ENCODE peak calls at places on chromosomes 16 and 17, in eight cellular contexts. One of them, this sample, is unnamed.

GRCh38 chr17:62692721-62693431 is 65.4 kb downstream of the MRC2 start:
- DNase-seq in prostate gland: no peak
- DNase-seq in endothelial cell of umbilical vein: no peak
- DNase-seq in breast epithelium: no peak
- DNase-seq in GM23338: peak; percentile 89
- DNase-seq in esophagus muscularis mucosa: no peak
- DNase-seq in transverse colon: no peak
- DNase-seq in K562: peak; percentile 92
- DNase-seq in this sample: peak; percentile 59

GRCh38 chr17:73011016-73011486 is 81.4 kb downstream of the SLC39A11 start:
- DNase-seq in prostate gland: no peak
- DNase-seq in endothelial cell of umbilical vein: peak; percentile 37
- DNase-seq in breast epithelium: no peak
- DNase-seq in GM23338: no peak
- DNase-seq in esophagus muscularis mucosa: no peak
- DNase-seq in transverse colon: no peak
- DNase-seq in K562: peak; percentile 80
- DNase-seq in this sample: no peak

GRCh38 chr17:71183083-71183697 is 937.6 kb upstream of the SOX9 start:
- DNase-seq in prostate gland: no peak
- DNase-seq in endothelial cell of umbilical vein: no peak
- DNase-seq in breast epithelium: no peak
- DNase-seq in GM23338: no peak
- DNase-seq in esophagus muscularis mucosa: no peak
- DNase-seq in transverse colon: no peak
- DNase-seq in K562: no peak
- DNase-seq in this sample: no peak

GRCh38 chr17:19357351-19358140 is 5.0 kb downstream of the B9D1 start:
- DNase-seq in prostate gland: no peak
- DNase-seq in endothelial cell of umbilical vein: no peak
- DNase-seq in breast epithelium: no peak
- DNase-seq in GM23338: no peak
- DNase-seq in esophagus muscularis mucosa: no peak
- DNase-seq in transverse colon: no peak
- DNase-seq in K562: no peak
- DNase-seq in this sample: no peak

GRCh38 chr17:80430446-80431245 is 15.7 kb downstream of the ENDOV start:
- DNase-seq in prostate gland: no peak
- DNase-seq in endothelial cell of umbilical vein: no peak
- DNase-seq in breast epithelium: no peak
- DNase-seq in GM23338: no peak
- DNase-seq in esophagus muscularis mucosa: no peak
- DNase-seq in transverse colon: no peak
- DNase-seq in K562: no peak
- DNase-seq in this sample: no peak

GRCh38 chr16:68396481-68396880 is 51.8 kb downstream of the SMPD3 start:
- DNase-seq in prostate gland: peak; percentile 50
- DNase-seq in endothelial cell of umbilical vein: peak; percentile 43
- DNase-seq in breast epithelium: no peak
- DNase-seq in GM23338: peak; percentile 32
- DNase-seq in esophagus muscularis mucosa: no peak
- DNase-seq in transverse colon: peak; percentile 69
- DNase-seq in K562: no peak
- DNase-seq in this sample: no peak

GRCh38 chr16:25747160-25747758 is 55.5 kb downstream of the HS3ST4 start:
- DNase-seq in prostate gland: no peak
- DNase-seq in endothelial cell of umbilical vein: no peak
- DNase-seq in breast epithelium: no peak
- DNase-seq in GM23338: peak; percentile 46
- DNase-seq in esophagus muscularis mucosa: no peak
- DNase-seq in transverse colon: no peak
- DNase-seq in K562: peak; percentile 20
- DNase-seq in this sample: no peak

GRCh38 chr17:83015511-83015910 is 63.9 kb upstream of the METRNL start:
- DNase-seq in prostate gland: no peak
- DNase-seq in endothelial cell of umbilical vein: no peak
- DNase-seq in breast epithelium: no peak
- DNase-seq in GM23338: no peak
- DNase-seq in esophagus muscularis mucosa: peak; percentile 37
- DNase-seq in transverse colon: no peak
- DNase-seq in K562: no peak
- DNase-seq in this sample: no peak

GRCh38 chr17:7929158-7930029 is at the start of gene KCNAB3:
- DNase-seq in prostate gland: peak; percentile 60
- DNase-seq in endothelial cell of umbilical vein: peak; percentile 67
- DNase-seq in breast epithelium: no peak
- DNase-seq in GM23338: peak; percentile 93
- DNase-seq in esophagus muscularis mucosa: no peak
- DNase-seq in transverse colon: peak; percentile 42
- DNase-seq in K562: peak; percentile 22
- DNase-seq in this sample: peak; percentile 58

GRCh38 chr17:49223517-49224197 is 6.9 kb downstream of the PHOSPHO1 start:
- DNase-seq in prostate gland: peak; percentile 13
- DNase-seq in endothelial cell of umbilical vein: no peak
- DNase-seq in breast epithelium: no peak
- DNase-seq in GM23338: peak; percentile 84
- DNase-seq in esophagus muscularis mucosa: no peak
- DNase-seq in transverse colon: peak; percentile 73
- DNase-seq in K562: peak; percentile 68
- DNase-seq in this sample: peak; percentile 79

GRCh38 chr17:81324177-81324905 is 29.2 kb upstream of the SLC38A10 start:
- DNase-seq in prostate gland: no peak
- DNase-seq in endothelial cell of umbilical vein: no peak
- DNase-seq in breast epithelium: no peak
- DNase-seq in GM23338: no peak
- DNase-seq in esophagus muscularis mucosa: no peak
- DNase-seq in transverse colon: no peak
- DNase-seq in K562: no peak
- DNase-seq in this sample: no peak

DNA sequence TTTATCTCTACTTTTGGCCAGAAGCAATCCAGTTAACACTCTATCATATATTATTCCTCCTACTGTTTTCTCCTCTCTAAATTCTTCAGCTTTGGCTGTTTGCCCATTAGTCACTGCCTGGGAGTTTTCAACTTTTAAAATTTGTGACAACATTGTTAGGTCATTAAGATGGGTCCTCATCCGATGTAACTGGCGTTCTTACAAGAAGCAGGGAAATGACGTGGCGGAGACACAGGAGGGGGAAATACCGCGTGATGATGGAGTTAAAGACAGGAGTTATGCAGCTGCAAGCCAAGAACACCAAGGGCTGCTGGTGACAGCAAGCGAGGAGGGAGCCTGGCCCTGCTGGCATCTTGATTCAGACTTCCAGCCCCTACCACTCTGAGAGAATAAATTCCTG is 34.8 kb upstream of the CPHXL start:
- DNase-seq in prostate gland: no peak
- DNase-seq in endothelial cell of umbilical vein: no peak
- DNase-seq in breast epithelium: no peak
- DNase-seq in GM23338: no peak
- DNase-seq in esophagus muscularis mucosa: no peak
- DNase-seq in transverse colon: no peak
- DNase-seq in K562: no peak
- DNase-seq in this sample: no peak
- H3K4me3 ChIP-seq in prostate gland: no peak overlapping the region
- H3K4me3 ChIP-seq in endothelial cell of umbilical vein: no peak overlapping the region
- H3K4me3 ChIP-seq in breast epithelium: no peak overlapping the region
- H3K4me3 ChIP-seq in GM23338: no peak overlapping the region
- H3K4me3 ChIP-seq in esophagus muscularis mucosa: no peak overlapping the region
- H3K4me3 ChIP-seq in transverse colon: no peak overlapping the region
- H3K4me3 ChIP-seq in K562: no peak overlapping the region
- H3K4me3 ChIP-seq in this sample: no peak overlapping the region

DNA sequence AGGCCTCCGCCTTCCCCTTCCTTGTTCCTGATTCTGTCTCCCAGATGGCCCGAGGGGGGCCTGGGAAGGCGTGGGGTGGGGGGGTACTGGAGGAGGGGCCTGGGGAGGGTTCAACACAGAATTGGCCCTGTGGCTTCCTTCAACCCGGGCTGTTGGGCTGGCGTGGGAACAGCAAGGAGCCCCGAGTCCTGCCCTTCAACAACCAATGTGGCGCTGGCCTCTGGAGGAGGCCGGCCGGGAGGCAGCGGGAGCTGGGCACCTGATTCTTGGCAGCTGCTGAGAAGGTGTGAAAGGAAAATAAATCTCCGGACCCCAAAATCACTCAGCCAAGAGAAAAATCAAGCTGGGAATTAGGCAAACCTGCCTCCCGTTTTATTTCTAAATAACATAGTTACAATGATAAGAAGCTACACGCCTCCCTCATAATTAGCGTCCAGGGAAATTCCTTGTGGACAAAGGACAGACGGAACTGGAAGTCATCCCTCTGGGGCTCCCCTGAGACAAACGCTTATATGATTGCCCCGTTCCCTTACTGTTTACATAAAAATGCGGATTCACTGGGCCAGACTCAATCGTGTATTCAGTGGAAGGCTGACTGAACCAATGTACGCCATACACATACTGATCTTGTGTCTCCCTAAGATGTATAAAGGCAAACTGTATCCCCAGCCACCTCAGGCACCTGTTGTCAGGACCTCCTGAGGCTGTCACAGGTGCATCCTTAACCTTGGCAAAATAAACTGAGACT is 1.8 kb upstream of the APRT start:
- DNase-seq in prostate gland: no peak
- DNase-seq in endothelial cell of umbilical vein: no peak
- DNase-seq in breast epithelium: no peak
- DNase-seq in GM23338: no peak
- DNase-seq in esophagus muscularis mucosa: no peak
- DNase-seq in transverse colon: no peak
- DNase-seq in K562: no peak
- DNase-seq in this sample: no peak
- TF ChIP-seq POLR2AphosphoS5 in prostate gland: no peak
- TF ChIP-seq POLR2AphosphoS5 in endothelial cell of umbilical vein: no peak
- TF ChIP-seq POLR2AphosphoS5 in breast epithelium: no peak
- TF ChIP-seq POLR2AphosphoS5 in GM23338: no peak
- TF ChIP-seq POLR2AphosphoS5 in esophagus muscularis mucosa: no peak
- TF ChIP-seq POLR2AphosphoS5 in transverse colon: no peak
- TF ChIP-seq POLR2AphosphoS5 in K562: no peak
- TF ChIP-seq POLR2AphosphoS5 in this sample: no peak

GRCh38 chr16:29663020-29663828 is at the start of gene SPN:
- DNase-seq in prostate gland: no peak
- DNase-seq in endothelial cell of umbilical vein: no peak
- DNase-seq in breast epithelium: no peak
- DNase-seq in GM23338: peak; percentile 28
- DNase-seq in esophagus muscularis mucosa: no peak
- DNase-seq in transverse colon: peak; percentile 33
- DNase-seq in K562: peak; percentile 93
- DNase-seq in this sample: no peak
- H3K4me1 ChIP-seq in prostate gland: no peaks in the 10 kb centered on the region
- H3K4me1 ChIP-seq in endothelial cell of umbilical vein: no peaks in the 10 kb centered on the region
- H3K4me1 ChIP-seq in breast epithelium: no peaks in the 10 kb centered on the region
- H3K4me1 ChIP-seq in GM23338: peaks cover 18% of the 10 kb centered on the region
- H3K4me1 ChIP-seq in esophagus muscularis mucosa: peaks cover 13% of the 10 kb centered on the region
- H3K4me1 ChIP-seq in transverse colon: peaks cover 6% of the 10 kb centered on the region
- H3K4me1 ChIP-seq in K562: peaks cover 39% of the 10 kb centered on the region
- H3K4me1 ChIP-seq in this sample: peaks cover 11% of the 10 kb centered on the region

DNA sequence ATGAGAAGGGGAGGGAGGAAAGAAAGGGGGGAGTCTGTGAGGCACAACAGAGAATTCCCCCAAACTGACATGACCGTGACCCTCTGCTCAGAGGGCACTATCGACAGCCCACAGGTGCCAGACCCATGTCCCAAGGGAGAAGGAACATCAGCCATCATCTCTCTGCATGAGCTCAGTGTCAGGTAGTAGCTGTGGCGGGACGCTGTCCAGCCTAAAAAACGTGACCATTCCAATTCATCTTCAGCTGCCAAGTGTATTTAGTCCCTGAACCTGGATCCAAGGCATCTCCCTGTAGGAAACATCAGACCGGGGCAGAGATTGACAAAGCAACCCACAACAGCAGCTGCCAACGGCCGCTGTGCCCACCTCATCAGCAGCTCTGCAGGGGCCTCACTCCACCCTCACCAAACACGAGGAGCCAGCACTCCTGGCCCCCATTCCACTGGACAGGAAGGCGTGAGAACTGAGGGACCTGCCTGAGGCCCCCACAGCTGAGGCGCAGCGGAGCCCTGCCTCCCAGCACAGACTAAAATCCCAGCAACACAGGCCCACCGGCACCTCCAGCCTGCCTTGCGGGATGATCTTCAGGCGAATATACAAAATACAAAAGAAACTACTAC is 8.6 kb downstream of the TAF1C start:
- DNase-seq in prostate gland: no peak
- DNase-seq in endothelial cell of umbilical vein: no peak
- DNase-seq in breast epithelium: no peak
- DNase-seq in GM23338: no peak
- DNase-seq in esophagus muscularis mucosa: no peak
- DNase-seq in transverse colon: no peak
- DNase-seq in K562: no peak
- DNase-seq in this sample: no peak
- H3K4me3 ChIP-seq in prostate gland: no peak overlapping the region
- H3K4me3 ChIP-seq in endothelial cell of umbilical vein: no peak overlapping the region
- H3K4me3 ChIP-seq in breast epithelium: no peak overlapping the region
- H3K4me3 ChIP-seq in GM23338: no peak overlapping the region
- H3K4me3 ChIP-seq in esophagus muscularis mucosa: no peak overlapping the region
- H3K4me3 ChIP-seq in transverse colon: no peak overlapping the region
- H3K4me3 ChIP-seq in K562: no peak overlapping the region
- H3K4me3 ChIP-seq in this sample: no peak overlapping the region

GRCh38 chr17:2213291-2213960 is 90.2 kb downstream of the SMG6 start:
- DNase-seq in prostate gland: no peak
- DNase-seq in endothelial cell of umbilical vein: peak; percentile 51
- DNase-seq in breast epithelium: no peak
- DNase-seq in GM23338: no peak
- DNase-seq in esophagus muscularis mucosa: no peak
- DNase-seq in transverse colon: no peak
- DNase-seq in K562: no peak
- DNase-seq in this sample: no peak

GRCh38 chr17:2212328-2212981 is 91.1 kb downstream of the SMG6 start:
- DNase-seq in prostate gland: no peak
- DNase-seq in endothelial cell of umbilical vein: no peak
- DNase-seq in breast epithelium: no peak
- DNase-seq in GM23338: no peak
- DNase-seq in esophagus muscularis mucosa: no peak
- DNase-seq in transverse colon: no peak
- DNase-seq in K562: no peak
- DNase-seq in this sample: peak; percentile 81

GRCh38 chr17:2215616-2216364 is 87.8 kb downstream of the SMG6 start:
- DNase-seq in prostate gland: no peak
- DNase-seq in endothelial cell of umbilical vein: peak; percentile 84
- DNase-seq in breast epithelium: no peak
- DNase-seq in GM23338: peak; percentile 78
- DNase-seq in esophagus muscularis mucosa: no peak
- DNase-seq in transverse colon: peak; percentile 72
- DNase-seq in K562: no peak
- DNase-seq in this sample: peak; percentile 84

GRCh38 chr17:2214887-2215615 is 88.5 kb downstream of the SMG6 start:
- DNase-seq in prostate gland: no peak
- DNase-seq in endothelial cell of umbilical vein: peak; percentile 87
- DNase-seq in breast epithelium: no peak
- DNase-seq in GM23338: no peak
- DNase-seq in esophagus muscularis mucosa: no peak
- DNase-seq in transverse colon: peak; percentile 36
- DNase-seq in K562: no peak
- DNase-seq in this sample: no peak

GRCh38 chr17:2214047-2214717 is 89.4 kb downstream of the SMG6 start:
- DNase-seq in prostate gland: no peak
- DNase-seq in endothelial cell of umbilical vein: peak; percentile 68
- DNase-seq in breast epithelium: no peak
- DNase-seq in GM23338: no peak
- DNase-seq in esophagus muscularis mucosa: peak; percentile 94
- DNase-seq in transverse colon: peak; percentile 29
- DNase-seq in K562: peak; percentile 46
- DNase-seq in this sample: peak; percentile 84
- TF ChIP-seq POLR2AphosphoS5 in prostate gland: no peak
- TF ChIP-seq POLR2AphosphoS5 in endothelial cell of umbilical vein: peak; percentile 33
- TF ChIP-seq POLR2AphosphoS5 in breast epithelium: peak; percentile 74
- TF ChIP-seq POLR2AphosphoS5 in GM23338: no peak
- TF ChIP-seq POLR2AphosphoS5 in esophagus muscularis mucosa: peak; percentile 48
- TF ChIP-seq POLR2AphosphoS5 in transverse colon: no peak
- TF ChIP-seq POLR2AphosphoS5 in K562: no peak
- TF ChIP-seq POLR2AphosphoS5 in this sample: no peak

This sample was measured in suprapubic skin.